ENCODE peak calls at places on chromosome 10, in seven cellular contexts. O, M, A, T, U, Z and F are unnamed samples.

GRCh38 chr10:104387130-104387888 is 33.7 kb downstream of the CFAP58 start:
- DNase-seq in O (no peak), M (no peak), A (no peak), T (no peak), U (no peak), Z (no peak), F (no peak)

GRCh38 chr10:88184543-88185297 is 321.3 kb downstream of the PTEN start:
- DNase-seq in O (no peak), M (no peak), A (no peak), T (no peak), U (no peak), Z (no peak), F (no peak)

GRCh38 chr10:132697568-132698200 is 88.3 kb downstream of the NKX6-2 start:
- DNase-seq in O (no peak), M (peak), A (no peak), T (no peak), U (no peak), Z (no peak), F (no peak)

GRCh38 chr10:62048919-62049636 is 147.6 kb downstream of the ARID5B start:
- DNase-seq in O (peak), M (peak), A (peak), T (peak), U (peak), Z (peak), F (no peak)

GRCh38 chr10:123559066-123559822 is 106.9 kb upstream of the GPR26 start:
- DNase-seq in O (peak), M (peak), A (peak), T (peak), U (peak), Z (peak), F (peak)

GRCh38 chr10:89427629-89428028 is 13.3 kb downstream of the IFIT5 start:
- DNase-seq in O (no peak), M (no peak), A (no peak), T (no peak), U (no peak), Z (no peak), F (no peak)

GRCh38 chr10:54554028-54554427 is 247.0 kb downstream of the PCDH15 start:
- DNase-seq in O (no peak), M (no peak), A (no peak), T (no peak), U (peak), Z (no peak), F (no peak)

GRCh38 chr10:74936577-74937445 is 110.4 kb downstream of the KAT6B start:
- DNase-seq in O (no peak), M (no peak), A (no peak), T (no peak), U (no peak), Z (no peak), F (no peak)

GRCh38 chr10:122149607-122150505 is 121.2 kb upstream of the BTBD16 start:
- DNase-seq in O (no peak), M (no peak), A (no peak), T (no peak), U (no peak), Z (no peak), F (no peak)

GRCh38 chr10:65234261-65234660 is 1691.6 kb upstream of the LRRTM3 start:
- DNase-seq in O (no peak), M (no peak), A (no peak), T (no peak), U (no peak), Z (no peak), F (no peak)

GRCh38 chr10:70367195-70367796 is 15.1 kb downstream of the LRRC20 start:
- DNase-seq in O (no peak), M (no peak), A (no peak), T (no peak), U (no peak), Z (no peak), F (no peak)

GRCh38 chr10:93071177-93071472 is 2.6 kb upstream of the CYP26A1 start:
- DNase-seq in O (no peak), M (no peak), A (no peak), T (no peak), U (no peak), Z (no peak), F (no peak)

GRCh38 chr10:35487336-35488034 is 117.7 kb upstream of the GJD4 start:
- DNase-seq in O (no peak), M (peak), A (no peak), T (no peak), U (no peak), Z (no peak), F (no peak)

GRCh38 chr10:69831231-69831855 is 29.6 kb downstream of the COL13A1 start:
- DNase-seq in O (no peak), M (no peak), A (no peak), T (no peak), U (no peak), Z (no peak), F (no peak)

GRCh38 chr10:99234739-99235468 is 748 bp downstream of the HPSE2 start:
- DNase-seq in O (no peak), M (peak), A (no peak), T (no peak), U (no peak), Z (no peak), F (no peak)

GRCh38 chr10:62665771-62666170 is 138.7 kb upstream of the ADO start:
- DNase-seq in O (no peak), M (no peak), A (no peak), T (no peak), U (no peak), Z (no peak), F (no peak)

GRCh38 chr10:98235876-98236275 is 32.1 kb downstream of the LOXL4 start:
- DNase-seq in O (no peak), M (no peak), A (no peak), T (no peak), U (no peak), Z (no peak), F (no peak)